ENCODE peak calls at places on chromosomes 16 and 17, in four cellular contexts. V is activated naive CD8-positive, alpha-beta T cell treated with anti-CD3 and anti-CD28 coated beads, Interleukin-2, amount 50 U/mL, for 24 hours; Q is activated T-helper 1 cell treated with anti-CD3 and anti-CD28 coated beads, Interleukin-12 subunit alpha, Interleukin-12 subunit beta, Interleukin-2, Interleukin-4 antibody, amounts not matched to agents 30 ng/mL and 10 ng/mL and 1 ng/mL, durations not matched to agents 14 hours and 24 hours and 36 hours; C is choroid plexus epithelial cell. X is an unnamed sample.

GRCh38 chr17:50871898-50872297 is 5.7 kb upstream of the TOB1 start:
- DNase-seq in V (no peak), C (no peak), Q (no peak), X (no peak)

GRCh38 chr17:2084766-2085647 is 30.1 kb downstream of the HIC1 start:
- DNase-seq in V (no peak), Q (no peak), C (peak), X (peak)

GRCh38 chr16:285146-286055 is 2.4 kb downstream of the PDIA2 start:
- DNase-seq in V (no peak), C (no peak), Q (no peak), X (no peak)

GRCh38 chr17:76537578-76538280 is at the start of gene CYGB:
- DNase-seq in V (no peak), C (peak), Q (no peak), X (no peak)

GRCh38 chr16:70160388-70160787 is 13.2 kb upstream of the CLEC18C start:
- DNase-seq in C (no peak), Q (no peak), V (no peak), X (no peak)

GRCh38 chr16:70476272-70477020 is 22.1 kb downstream of the FCSK start:
- DNase-seq in C (peak), Q (peak), V (peak), X (no peak)

GRCh38 chr16:22660441-22661160 is 149.9 kb downstream of the NPIPB5 start:
- DNase-seq in Q (no peak), C (no peak), V (no peak), X (no peak)

GRCh38 chr17:33651631-33652030 is 358.5 kb upstream of the ASIC2 start:
- DNase-seq in V (no peak), C (no peak), Q (no peak), X (no peak)

GRCh38 chr16:87897563-87898505 is 28.5 kb upstream of the SLC7A5 start:
- DNase-seq in C (no peak), Q (peak), V (peak), X (no peak)

GRCh38 chr17:57294629-57295501 is 38.5 kb downstream of the MSI2 start:
- DNase-seq in V (peak), C (peak), Q (no peak), X (no peak)

GRCh38 chr17:51015145-51015558 is 105.5 kb downstream of the SPAG9 start:
- DNase-seq in Q (no peak), V (no peak), C (peak), X (no peak)

GRCh38 chr17:30170415-30170987 is 53.9 kb downstream of the NSRP1 start:
- DNase-seq in Q (no peak), V (no peak), C (no peak), X (no peak)

GRCh38 chr17:68036304-68037147 is 991 bp downstream of the KPNA2 start:
- DNase-seq in Q (no peak), C (peak), V (no peak), X (no peak)

GRCh38 chr16:87484487-87485331 is 8.1 kb downstream of the ZCCHC14 start:
- DNase-seq in V (no peak), Q (no peak), C (no peak), X (no peak)

GRCh38 chr16:67470314-67470713 is 10.6 kb downstream of the ATP6V0D1 start:
- DNase-seq in V (no peak), C (no peak), Q (no peak), X (no peak)

GRCh38 chr17:57080708-57081107 is 4.3 kb upstream of the AKAP1 start:
- DNase-seq in V (no peak), Q (no peak), C (peak), X (no peak)

GRCh38 chr17:28227278-28228108 is 91.5 kb upstream of the TMEM97 start:
- DNase-seq in V (peak), C (peak), Q (peak), X (no peak)

GRCh38 chr16:12643034-12643455 is 160.6 kb downstream of the CPPED1 start:
- DNase-seq in V (no peak), Q (no peak), C (no peak), X (no peak)

GRCh38 chr17:78883533-78884131 is 19.4 kb downstream of the CEP295NL start:
- DNase-seq in C (peak), V (no peak), Q (no peak), X (no peak)

GRCh38 chr17:792277-792676 is 10.1 kb downstream of the MRM3 start:
- DNase-seq in C (no peak), V (no peak), Q (no peak), X (no peak)

GRCh38 chr16:82011199-82011641 is at the start of gene SDR42E1:
- DNase-seq in V (peak), Q (peak), C (peak), X (no peak)

GRCh38 chr17:32533296-32533695 is 46.5 kb downstream of the CDK5R1 start:
- DNase-seq in Q (no peak), V (no peak), C (no peak), X (no peak)

GRCh38 chr17:45172541-45173286 is 11.0 kb downstream of the HEXIM2 start:
- DNase-seq in V (peak), C (peak), Q (peak), X (peak)

GRCh38 chr17:76371656-76372628 is 12.5 kb upstream of the SPHK1 start:
- DNase-seq in C (peak), Q (no peak), V (no peak), X (no peak)

GRCh38 chr17:57663326-57664070 is 81.6 kb downstream of the CCDC182 start:
- DNase-seq in Q (no peak), V (no peak), C (no peak), X (no peak)

GRCh38 chr17:9028632-9029570 is 7.6 kb downstream of the NTN1 start:
- DNase-seq in V (no peak), C (no peak), Q (no peak), X (no peak)

GRCh38 chr17:4389079-4389478 is 22.6 kb upstream of the UBE2G1 start:
- DNase-seq in C (no peak), Q (no peak), V (no peak), X (no peak)

GRCh38 chr17:36858119-36859002 is 78.9 kb upstream of the LHX1 start:
- DNase-seq in C (no peak), Q (no peak), V (no peak), X (no peak)

X was measured in GDM1.